ENCODE peak calls at places on chromosomes 5 and 9, in seven cellular contexts. W is AG04449, K is GM12891, Q is PC-3, C is naive B cell, I is NCI-H524, O is colonic mucosa. T is an unnamed sample.

GRCh38 chr5:146188358-146188757 is 5.9 kb upstream of the LARS1 start:
- DNase-seq in W (no peak), K (no peak), Q (peak), C (no peak), I (no peak), O (no peak), T (no peak)

GRCh38 chr5:77003246-77003645 is 27.0 kb upstream of the AGGF1 start:
- DNase-seq in W (no peak), K (no peak), Q (no peak), C (no peak), I (no peak), O (no peak), T (no peak)

GRCh38 chr5:77518304-77518703 is 26.2 kb upstream of the WDR41 start:
- DNase-seq in W (no peak), K (no peak), Q (peak), C (no peak), I (peak), O (no peak), T (peak)

GRCh38 chr9:136963341-136963740 is 11.3 kb downstream of the LCN12 start:
- DNase-seq in W (no peak), K (no peak), Q (no peak), C (no peak), I (peak), O (no peak), T (no peak)

GRCh38 chr9:124251605-124252366 is 6.0 kb upstream of the NEK6 start:
- DNase-seq in W (no peak), K (no peak), Q (peak), C (no peak), I (no peak), O (no peak), T (no peak)

GRCh38 chr5:154320209-154320608 is 125.6 kb upstream of the SAP30L start:
- DNase-seq in W (no peak), K (no peak), Q (no peak), C (no peak), I (no peak), O (no peak), T (no peak)

GRCh38 chr5:53334431-53334941 is 145.9 kb upstream of the FST start:
- DNase-seq in W (peak), K (no peak), Q (peak), C (no peak), I (no peak), O (no peak), T (no peak)

GRCh38 chr5:134136221-134136631 is 21.7 kb downstream of the TCF7 start:
- DNase-seq in W (no peak), K (no peak), Q (no peak), C (no peak), I (peak), O (no peak), T (no peak)

GRCh38 chr5:142006363-142007236 is 6.2 kb downstream of the GNPDA1 start:
- DNase-seq in W (no peak), K (no peak), Q (no peak), C (no peak), I (no peak), O (no peak), T (no peak)

GRCh38 chr9:106111039-106111740 is 416.8 kb downstream of the TMEM38B start:
- DNase-seq in W (no peak), K (no peak), Q (no peak), C (no peak), I (peak), O (no peak), T (peak)

GRCh38 chr9:136326061-136326776 is 1.1 kb upstream of the GPSM1 start:
- DNase-seq in W (peak), K (no peak), Q (no peak), C (no peak), I (peak), O (no peak), T (no peak)

GRCh38 chr5:78660401-78660800 is 11.8 kb upstream of the LHFPL2 start:
- DNase-seq in W (no peak), K (no peak), Q (no peak), C (no peak), I (no peak), O (no peak), T (no peak)